ENCODE peak calls at places on chromosome 14, in seven cellular contexts. I, B, P, A, H, R and Q are unnamed samples.

GRCh38 chr14:22391908-22392307 is 197.1 kb downstream of the DAD1 start:
- DNase-seq in H (no peak), A (peak; percentile 64), R (peak; percentile 85), P (peak; percentile 68), I (peak; percentile 84), B (peak; percentile 22), Q (peak; percentile 93)

GRCh38 chr14:56933446-56933845 is 123.2 kb upstream of the OTX2 start:
- DNase-seq in P (no peak), A (no peak), R (no peak), I (no peak), B (no peak), H (no peak), Q (no peak)

GRCh38 chr14:41187868-41188267 is 418.8 kb upstream of the LRFN5 start:
- DNase-seq in B (no peak), P (no peak), H (no peak), I (no peak), R (no peak), A (no peak), Q (no peak)

GRCh38 chr14:56528927-56529326 is 50.7 kb upstream of the TMEM260 start:
- DNase-seq in B (no peak), A (no peak), I (peak; percentile 35), H (no peak), R (no peak), P (no peak), Q (no peak)

GRCh38 chr14:21528381-21529348 is 2.5 kb upstream of the SALL2 start:
- DNase-seq in I (peak; percentile 41), R (no peak), A (no peak), B (no peak), H (no peak), P (no peak), Q (no peak)

GRCh38 chr14:44846232-44846824 is 115.4 kb downstream of the KLHL28 start:
- DNase-seq in A (no peak), I (peak; percentile 72), P (no peak), H (no peak), R (peak; percentile 59), B (no peak), Q (peak; percentile 71)

GRCh38 chr14:58873228-58873953 is 235.6 kb downstream of the DACT1 start:
- DNase-seq in A (no peak), I (no peak), R (no peak), B (no peak), H (no peak), P (no peak), Q (no peak)

GRCh38 chr14:99481745-99482099 is 513 bp downstream of the CCNK start:
- DNase-seq in B (no peak), I (peak; percentile 33), P (no peak), R (no peak), H (no peak), A (no peak), Q (peak; percentile 33)

GRCh38 chr14:104364830-104365229 is 214.7 kb upstream of the C14orf180 start:
- DNase-seq in B (no peak), A (no peak), R (no peak), I (no peak), P (no peak), H (no peak), Q (no peak)

GRCh38 chr14:30966415-30967363 is 58.8 kb upstream of the AP4S1 start:
- DNase-seq in R (no peak), P (no peak), A (no peak), I (no peak), B (no peak), H (no peak), Q (no peak)

GRCh38 chr14:51581017-51581881 is 70.5 kb upstream of the FRMD6 start:
- DNase-seq in A (no peak), I (no peak), B (no peak), R (no peak), H (no peak), P (no peak), Q (no peak)

GRCh38 chr14:52263190-52263589 is 4.3 kb upstream of the PTGDR start:
- DNase-seq in B (no peak), P (no peak), I (no peak), H (no peak), R (no peak), A (no peak), Q (no peak)

GRCh38 chr14:93219103-93219726 is 12.2 kb downstream of the UBR7 start:
- DNase-seq in I (peak; percentile 88), P (peak; percentile 49), H (no peak), R (peak; percentile 76), A (no peak), B (no peak), Q (peak; percentile 70)

GRCh38 chr14:24368215-24368561 is 204 bp downstream of the NFATC4 start:
- DNase-seq in R (peak; percentile 79), A (no peak), I (peak; percentile 60), H (no peak), P (no peak), B (no peak), Q (no peak)

GRCh38 chr14:99604766-99605298 is 825 bp upstream of the CCDC85C start:
- DNase-seq in R (peak; percentile 82), I (peak; percentile 60), A (no peak), H (no peak), B (peak; percentile 52), P (peak; percentile 50), Q (peak; percentile 51)

GRCh38 chr14:37090026-37090425 is 82.4 kb downstream of the SLC25A21 start:
- DNase-seq in I (peak; percentile 2), H (no peak), A (no peak), B (no peak), P (no peak), R (no peak), Q (peak; percentile 26)

GRCh38 chr14:52086755-52087154 is 17.9 kb upstream of the NID2 start:
- DNase-seq in B (no peak), P (no peak), A (no peak), R (no peak), I (no peak), H (no peak), Q (no peak)

GRCh38 chr14:101965145-101965531 is 765 bp downstream of the DYNC1H1 start:
- DNase-seq in I (peak; percentile 78), H (peak; percentile 68), A (peak; percentile 83), P (peak; percentile 84), B (peak; percentile 68), R (peak; percentile 80), Q (peak; percentile 62)

GRCh38 chr14:93041830-93042229 is 73.9 kb downstream of the ITPK1 start:
- DNase-seq in A (no peak), H (no peak), P (no peak), B (no peak), I (no peak), R (no peak), Q (no peak)

DNA sequence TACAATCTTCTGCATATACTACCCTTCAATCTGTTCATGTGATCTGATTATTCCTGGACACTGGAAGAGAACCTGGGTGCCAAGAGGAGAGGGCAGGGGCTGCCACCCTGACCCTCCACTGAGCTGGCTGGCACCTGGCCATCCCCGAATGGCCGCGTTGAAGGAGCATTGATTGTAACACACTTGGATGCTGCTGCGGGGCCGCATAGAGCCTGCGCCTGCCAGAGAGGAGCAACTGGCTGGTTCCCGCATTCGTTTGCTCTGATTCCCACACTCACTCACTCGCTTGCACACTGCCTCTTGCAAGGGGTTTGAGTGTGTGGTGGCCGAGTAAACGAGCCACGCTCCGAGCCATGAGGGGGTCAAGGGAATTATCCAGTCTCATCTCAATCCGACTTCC is 32.4 kb downstream of the PSEN1 start:
- DNase-seq in H (no peak), I (no peak), P (no peak), B (no peak), R (no peak), A (no peak), Q (no peak)
- H3K36me3 ChIP-seq in H (peaks cover 7% of the 10 kb centered on the region), I (no peaks in the 10 kb centered on the region), P (no peaks in the 10 kb centered on the region), B (peaks cover 100% of the 10 kb centered on the region), R (peaks cover 8% of the 10 kb centered on the region), A (peaks cover 43% of the 10 kb centered on the region), Q (peaks cover 16% of the 10 kb centered on the region)

GRCh38 chr14:89336338-89336737 is 80.7 kb downstream of the FOXN3 start:
- DNase-seq in B (no peak), I (peak; percentile 55), P (no peak), R (peak; percentile 50), H (no peak), A (no peak), Q (no peak)

GRCh38 chr14:89339579-89339978 is 77.5 kb downstream of the FOXN3 start:
- DNase-seq in R (no peak), A (no peak), H (no peak), P (no peak), B (no peak), I (no peak), Q (no peak)

GRCh38 chr14:89339158-89339557 is 77.9 kb downstream of the FOXN3 start:
- DNase-seq in A (no peak), B (no peak), P (no peak), I (no peak), H (no peak), R (no peak), Q (no peak)

GRCh38 chr14:89337912-89338311 is 79.1 kb downstream of the FOXN3 start:
- DNase-seq in B (no peak), R (no peak), I (no peak), A (peak; percentile 70), H (peak; percentile 54), P (peak; percentile 82), Q (no peak)

GRCh38 chr14:89337161-89337560 is 79.9 kb downstream of the FOXN3 start:
- DNase-seq in A (no peak), I (peak; percentile 45), R (peak; percentile 86), P (no peak), B (no peak), H (no peak), Q (no peak)
- H3K27ac ChIP-seq in A (no peak overlapping the region), I (peak overlapping the region; percentile 77), R (peak overlapping the region; percentile 97), P (no peak overlapping the region), B (no peak overlapping the region), H (peak overlapping the region; percentile 43), Q (no peak overlapping the region)

GRCh38 chr14:100726467-100726811 is 253 bp upstream of the DLK1 start:
- DNase-seq in I (peak; percentile 58), P (no peak), R (peak; percentile 70), B (no peak), A (no peak), H (no peak), Q (no peak)
- H3K4me3 ChIP-seq in I (peak overlapping the region; percentile 46), P (peak overlapping the region; percentile 54), R (peak overlapping the region; percentile 97), B (no peak overlapping the region), A (no peak overlapping the region), H (no peak overlapping the region), Q (no peak overlapping the region)

GRCh38 chr14:76430017-76430416 is 54.1 kb downstream of the ESRRB start:
- DNase-seq in H (no peak), R (no peak), I (no peak), B (no peak), A (no peak), P (no peak), Q (peak; percentile 79)

GRCh38 chr14:76426161-76426696 is 50.3 kb downstream of the ESRRB start:
- DNase-seq in I (no peak), R (no peak), B (no peak), H (no peak), P (no peak), A (no peak), Q (peak; percentile 49)

GRCh38 chr14:76432967-76433752 is 57.2 kb downstream of the ESRRB start:
- DNase-seq in A (no peak), H (no peak), I (peak; percentile 65), B (no peak), P (no peak), R (peak; percentile 50), Q (no peak)

GRCh38 chr14:76434220-76434619 is 58.3 kb downstream of the ESRRB start:
- DNase-seq in B (no peak), P (no peak), A (no peak), R (no peak), H (no peak), I (no peak), Q (no peak)

GRCh38 chr14:76430475-76430980 is 54.6 kb downstream of the ESRRB start:
- DNase-seq in A (no peak), I (no peak), H (no peak), R (no peak), P (no peak), B (no peak), Q (no peak)
- H3K36me3 ChIP-seq in A (no peaks in the 10 kb centered on the region), I (no peaks in the 10 kb centered on the region), H (no peaks in the 10 kb centered on the region), R (no peaks in the 10 kb centered on the region), P (no peaks in the 10 kb centered on the region), B (no peaks in the 10 kb centered on the region), Q (no peaks in the 10 kb centered on the region)

GRCh38 chr14:68506645-68507405 is 286.0 kb downstream of the ZFP36L1 start:
- DNase-seq in R (no peak), H (no peak), B (no peak), A (no peak), I (no peak), P (no peak), Q (no peak)
- H3K27ac ChIP-seq in R (no peak overlapping the region), H (no peak overlapping the region), B (peak overlapping the region; percentile 38), A (no peak overlapping the region), I (no peak overlapping the region), P (no peak overlapping the region), Q (no peak overlapping the region)